ENCODE peak calls at places on chromosomes 2 and 18, in seven cellular contexts. D is GM23338, N is upper lobe of left lung, B is SK-N-SH, K is breast epithelium, V is HepG2, C is K562. P is an unnamed sample.
A peak's percentile ranks its signal among the peaks of the same experiment; 100 is the strongest.

GRCh38 chr2:19865151-19865550 is 36.6 kb downstream of the TTC32 start:
- DNase-seq in N (no peak), C (no peak), K (no peak), B (peak; percentile 42), V (no peak), D (no peak), P (no peak)

GRCh38 chr18:33702625-33703024 is 124.6 kb downstream of the ASXL3 start:
- DNase-seq in C (no peak), N (no peak), B (no peak), D (no peak), V (no peak), K (no peak), P (no peak)

GRCh38 chr2:199850718-199851498 is at the start of gene FTCDNL1:
- DNase-seq in C (peak; percentile 59), V (peak; percentile 58), N (peak; percentile 73), K (peak; percentile 62), B (peak; percentile 76), D (peak; percentile 70), P (peak; percentile 94)

GRCh38 chr2:8487461-8487932 is 194.4 kb upstream of the ID2 start:
- DNase-seq in D (peak; percentile 56), B (no peak), V (no peak), K (no peak), C (no peak), N (no peak), P (no peak)

GRCh38 chr2:98823196-98824166 is 92.5 kb upstream of the MGAT4A start:
- DNase-seq in K (no peak), V (no peak), N (no peak), C (no peak), B (peak; percentile 8), D (peak; percentile 30), P (peak; percentile 80)

GRCh38 chr2:240556553-240557100 is 1.2 kb downstream of the ANKMY1 start:
- DNase-seq in D (peak; percentile 79), K (peak; percentile 50), C (peak; percentile 27), N (peak; percentile 36), B (peak; percentile 70), V (peak; percentile 57), P (peak; percentile 89)

GRCh38 chr18:62716679-62717058 is 1.3 kb downstream of the PHLPP1 start:
- DNase-seq in K (no peak), N (peak; percentile 53), B (peak; percentile 77), C (peak; percentile 29), V (no peak), D (peak; percentile 63), P (peak; percentile 92)

GRCh38 chr2:53787255-53787910 is 539 bp downstream of the ERLEC1 start:
- DNase-seq in D (peak; percentile 8), K (no peak), C (no peak), B (peak; percentile 16), V (peak; percentile 30), N (peak; percentile 69), P (no peak)

GRCh38 chr2:147045113-147045512 is 799.7 kb upstream of the ACVR2A start:
- DNase-seq in D (peak; percentile 83), V (peak; percentile 45), N (peak; percentile 44), K (no peak), C (no peak), B (peak; percentile 12), P (no peak)

GRCh38 chr2:73939419-73939818 is 12.7 kb downstream of the DGUOK start:
- DNase-seq in K (no peak), N (peak; percentile 82), B (no peak), V (no peak), C (no peak), D (peak; percentile 54), P (no peak)

GRCh38 chr2:118430510-118431187 is 342.4 kb downstream of the INSIG2 start:
- DNase-seq in V (no peak), B (no peak), C (no peak), N (no peak), D (no peak), K (no peak), P (no peak)

GRCh38 chr2:32812316-32812715 is 134.4 kb upstream of the LTBP1 start:
- DNase-seq in K (no peak), N (no peak), C (no peak), D (no peak), B (no peak), V (no peak), P (no peak)

GRCh38 chr2:211598238-211598637 is 940.4 kb downstream of the ERBB4 start:
- DNase-seq in V (no peak), D (no peak), K (no peak), C (no peak), N (no peak), B (no peak), P (no peak)

GRCh38 chr18:64474279-64474678 is 325.4 kb upstream of the LINC00305 start:
- DNase-seq in D (no peak), C (no peak), V (no peak), B (peak; percentile 15), N (no peak), K (no peak), P (no peak)

GRCh38 chr2:145415151-145415550 is 895.2 kb upstream of the ZEB2 start:
- DNase-seq in V (no peak), D (no peak), B (no peak), K (no peak), N (no peak), C (no peak), P (no peak)

GRCh38 chr18:35688757-35689156 is 107.2 kb downstream of the GALNT1 start:
- DNase-seq in K (no peak), D (no peak), N (no peak), B (no peak), V (no peak), C (peak; percentile 30), P (no peak)

GRCh38 chr2:76318848-76319247 is 608.1 kb upstream of the GCFC2 start:
- DNase-seq in C (no peak), V (no peak), D (no peak), K (no peak), N (no peak), B (no peak), P (no peak)

GRCh38 chr2:219474285-219475060 is 24.2 kb upstream of the GMPPA start:
- DNase-seq in B (no peak), N (no peak), C (no peak), D (no peak), K (no peak), V (no peak), P (no peak)

GRCh38 chr18:74596959-74597661 is 560 bp upstream of the ZNF407 start:
- DNase-seq in K (peak; percentile 65), D (peak; percentile 77), V (peak; percentile 5), N (peak; percentile 72), B (peak; percentile 73), C (peak; percentile 51), P (peak; percentile 95)

GRCh38 chr2:68747413-68747812 is 12.8 kb downstream of the ARHGAP25 start:
- DNase-seq in B (no peak), K (no peak), D (no peak), C (no peak), V (no peak), N (no peak), P (no peak)

GRCh38 chr2:99827296-99827999 is 314.9 kb downstream of the AFF3 start:
- DNase-seq in C (no peak), B (no peak), N (no peak), K (no peak), D (no peak), V (no peak), P (no peak)

GRCh38 chr2:217826505-217826904 is 176.3 kb downstream of the TNS1 start:
- DNase-seq in C (no peak), K (no peak), B (no peak), D (no peak), N (peak; percentile 77), V (no peak), P (no peak)
- TF ChIP-seq POLR2AphosphoS5 in C (no peak), K (no peak), B (no peak), D (no peak), N (peak; percentile 44), V (no peak), P (peak; percentile 4)

GRCh38 chr18:72410399-72410798 is 133.7 kb downstream of the CBLN2 start:
- DNase-seq in K (no peak), V (no peak), B (no peak), N (no peak), D (no peak), C (no peak), P (no peak)
- H3K27ac ChIP-seq in K (no peak overlapping the region), V (no peak overlapping the region), B (no peak overlapping the region), N (no peak overlapping the region), D (no peak overlapping the region), C (no peak overlapping the region), P (no peak overlapping the region)

DNA sequence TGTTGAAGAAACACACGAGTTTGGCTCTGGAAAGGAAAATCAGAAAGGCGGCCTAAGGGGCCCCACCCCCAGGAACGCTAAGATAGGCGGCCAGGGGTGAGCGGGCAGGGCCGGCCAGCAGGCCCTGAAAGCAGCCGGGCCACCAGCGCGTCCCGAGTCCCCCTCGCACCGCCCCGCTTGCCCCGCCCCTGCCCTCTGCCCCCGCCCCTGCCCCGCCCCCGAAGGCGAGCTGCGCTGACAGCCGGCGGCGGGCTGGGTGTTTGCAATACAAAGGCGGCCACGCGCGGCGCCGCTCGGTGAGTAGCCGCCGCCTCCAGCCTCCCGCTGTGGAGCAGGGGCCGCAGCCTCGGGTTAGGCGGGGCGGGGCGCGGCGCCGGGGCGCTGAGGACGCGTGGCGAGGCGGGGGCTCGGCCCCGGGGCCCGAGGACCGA is at the start of gene LPIN1:
- DNase-seq in D (peak; percentile 91), B (peak; percentile 99), V (peak; percentile 70), C (peak; percentile 93), N (peak; percentile 91), K (peak; percentile 90), P (peak; percentile 97)
- TF ChIP-seq POLR2AphosphoS5 in D (peak; percentile 45), B (peak; percentile 76), V (peak; percentile 47), C (peak; percentile 70), N (peak; percentile 92), K (no peak), P (peak; percentile 91)

GRCh38 chr2:128544321-128545037 is 225.8 kb upstream of the HS6ST1 start:
- DNase-seq in N (no peak), V (no peak), D (no peak), C (no peak), K (no peak), B (no peak), P (peak; percentile 31)
- H3K27ac ChIP-seq in N (no peak overlapping the region), V (no peak overlapping the region), D (no peak overlapping the region), C (no peak overlapping the region), K (no peak overlapping the region), B (no peak overlapping the region), P (no peak overlapping the region)

GRCh38 chr2:46304635-46305034 is 7.4 kb downstream of the EPAS1 start:
- DNase-seq in N (no peak), C (no peak), K (no peak), B (no peak), V (no peak), D (no peak), P (no peak)

GRCh38 chr2:46305177-46305576 is 8.0 kb downstream of the EPAS1 start:
- DNase-seq in B (no peak), K (no peak), C (no peak), D (no peak), N (no peak), V (no peak), P (no peak)

GRCh38 chr2:46305767-46306166 is 8.6 kb downstream of the EPAS1 start:
- DNase-seq in K (no peak), N (no peak), V (no peak), D (no peak), B (no peak), C (no peak), P (no peak)

GRCh38 chr2:46306988-46307655 is 9.9 kb downstream of the EPAS1 start:
- DNase-seq in K (no peak), D (no peak), C (no peak), B (no peak), N (no peak), V (peak; percentile 97), P (no peak)

DNA sequence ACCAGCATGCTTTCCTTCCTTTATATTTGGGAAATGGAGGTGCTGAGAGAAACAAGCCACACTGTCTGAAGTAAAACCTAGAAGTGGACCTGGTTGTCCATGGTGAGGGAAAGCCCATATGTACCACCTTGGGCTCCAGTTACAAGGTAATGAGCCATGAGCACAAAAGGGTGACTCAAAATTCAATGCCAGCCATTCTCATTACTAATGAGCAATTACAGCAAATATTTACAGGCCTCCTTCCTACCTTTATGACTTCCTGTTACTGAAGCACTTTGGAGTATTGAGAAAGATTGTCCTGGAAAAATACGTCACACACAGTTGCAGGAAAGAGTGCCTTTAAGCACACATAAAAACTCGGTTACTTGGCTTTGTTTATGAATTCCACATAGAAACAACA is 9.1 kb downstream of the EPAS1 start:
- DNase-seq in C (no peak), K (no peak), N (peak; percentile 41), D (no peak), B (no peak), V (peak; percentile 97), P (no peak)
- TF ChIP-seq POLR2AphosphoS5 in C (no peak), K (no peak), N (peak; percentile 36), D (no peak), B (no peak), V (no peak), P (no peak)